ENCODE peak calls at places on chromosomes 16 and 17, in nine cellular contexts. One of them, this sample, is unnamed.
A peak's percentile ranks its signal among the peaks of the same experiment; 100 is the strongest.

GRCh38 chr17:61200349-61200735 is 199.3 kb upstream of the TBX2 start:
- DNase-seq in CD8-positive, alpha-beta T cell: no peak
- DNase-seq in IMR-90: peak; percentile 62
- DNase-seq in transverse colon: no peak
- DNase-seq in Caco-2: no peak
- DNase-seq in Panc1: no peak
- DNase-seq in GM23248: no peak
- DNase-seq in Peyer's patch: no peak
- DNase-seq in fibroblast of lung: peak; percentile 76
- DNase-seq in this sample: no peak

GRCh38 chr17:63843387-63844292 is 1.2 kb upstream of the SMARCD2 start:
- DNase-seq in CD8-positive, alpha-beta T cell: no peak
- DNase-seq in IMR-90: peak; percentile 70
- DNase-seq in transverse colon: peak; percentile 45
- DNase-seq in Caco-2: no peak
- DNase-seq in Panc1: no peak
- DNase-seq in GM23248: peak; percentile 85
- DNase-seq in Peyer's patch: peak; percentile 72
- DNase-seq in fibroblast of lung: peak; percentile 68
- DNase-seq in this sample: peak; percentile 45

GRCh38 chr16:66169817-66170216 is 196.7 kb upstream of the CDH5 start:
- DNase-seq in CD8-positive, alpha-beta T cell: no peak
- DNase-seq in IMR-90: no peak
- DNase-seq in transverse colon: no peak
- DNase-seq in Caco-2: no peak
- DNase-seq in Panc1: no peak
- DNase-seq in GM23248: no peak
- DNase-seq in Peyer's patch: no peak
- DNase-seq in fibroblast of lung: no peak
- DNase-seq in this sample: no peak

GRCh38 chr16:70688266-70688742 is 2.5 kb upstream of the MTSS2 start:
- DNase-seq in CD8-positive, alpha-beta T cell: no peak
- DNase-seq in IMR-90: peak; percentile 59
- DNase-seq in transverse colon: peak; percentile 57
- DNase-seq in Caco-2: no peak
- DNase-seq in Panc1: no peak
- DNase-seq in GM23248: peak; percentile 60
- DNase-seq in Peyer's patch: no peak
- DNase-seq in fibroblast of lung: peak; percentile 39
- DNase-seq in this sample: peak; percentile 37

GRCh38 chr17:79950711-79951110 is 85.0 kb downstream of the TBC1D16 start:
- DNase-seq in CD8-positive, alpha-beta T cell: no peak
- DNase-seq in IMR-90: no peak
- DNase-seq in transverse colon: no peak
- DNase-seq in Caco-2: peak; percentile 59
- DNase-seq in Panc1: no peak
- DNase-seq in GM23248: no peak
- DNase-seq in Peyer's patch: peak; percentile 37
- DNase-seq in fibroblast of lung: peak; percentile 15
- DNase-seq in this sample: no peak

GRCh38 chr17:44118427-44119050 is 4.9 kb downstream of the HDAC5 start:
- DNase-seq in CD8-positive, alpha-beta T cell: no peak
- DNase-seq in IMR-90: no peak
- DNase-seq in transverse colon: no peak
- DNase-seq in Caco-2: no peak
- DNase-seq in Panc1: no peak
- DNase-seq in GM23248: no peak
- DNase-seq in Peyer's patch: no peak
- DNase-seq in fibroblast of lung: no peak
- DNase-seq in this sample: no peak

GRCh38 chr17:77530591-77530990 is 389.8 kb downstream of the SEC14L1 start:
- DNase-seq in CD8-positive, alpha-beta T cell: no peak
- DNase-seq in IMR-90: no peak
- DNase-seq in transverse colon: no peak
- DNase-seq in Caco-2: no peak
- DNase-seq in Panc1: no peak
- DNase-seq in GM23248: no peak
- DNase-seq in Peyer's patch: no peak
- DNase-seq in fibroblast of lung: no peak
- DNase-seq in this sample: no peak

GRCh38 chr17:81159611-81160265 is 5.6 kb upstream of the PVALEF start:
- DNase-seq in CD8-positive, alpha-beta T cell: no peak
- DNase-seq in IMR-90: no peak
- DNase-seq in transverse colon: no peak
- DNase-seq in Caco-2: no peak
- DNase-seq in Panc1: no peak
- DNase-seq in GM23248: no peak
- DNase-seq in Peyer's patch: no peak
- DNase-seq in fibroblast of lung: no peak
- DNase-seq in this sample: no peak

GRCh38 chr16:24667244-24667764 is 62.1 kb upstream of the TNRC6A start:
- DNase-seq in CD8-positive, alpha-beta T cell: no peak
- DNase-seq in IMR-90: no peak
- DNase-seq in transverse colon: no peak
- DNase-seq in Caco-2: no peak
- DNase-seq in Panc1: no peak
- DNase-seq in GM23248: no peak
- DNase-seq in Peyer's patch: no peak
- DNase-seq in fibroblast of lung: no peak
- DNase-seq in this sample: no peak

GRCh38 chr16:10564591-10564990 is 15.8 kb downstream of the EMP2 start:
- DNase-seq in CD8-positive, alpha-beta T cell: no peak
- DNase-seq in IMR-90: no peak
- DNase-seq in transverse colon: no peak
- DNase-seq in Caco-2: no peak
- DNase-seq in Panc1: no peak
- DNase-seq in GM23248: no peak
- DNase-seq in Peyer's patch: no peak
- DNase-seq in fibroblast of lung: no peak
- DNase-seq in this sample: no peak

GRCh38 chr16:46961373-46962353 is 11.8 kb downstream of the DNAJA2 start:
- DNase-seq in CD8-positive, alpha-beta T cell: no peak
- DNase-seq in IMR-90: peak; percentile 43
- DNase-seq in transverse colon: no peak
- DNase-seq in Caco-2: no peak
- DNase-seq in Panc1: no peak
- DNase-seq in GM23248: peak; percentile 73
- DNase-seq in Peyer's patch: no peak
- DNase-seq in fibroblast of lung: peak; percentile 32
- DNase-seq in this sample: peak; percentile 19

GRCh38 chr17:67836205-67836987 is 11.1 kb downstream of the BPTF start:
- DNase-seq in CD8-positive, alpha-beta T cell: no peak
- DNase-seq in IMR-90: peak; percentile 77
- DNase-seq in transverse colon: no peak
- DNase-seq in Caco-2: no peak
- DNase-seq in Panc1: no peak
- DNase-seq in GM23248: peak; percentile 67
- DNase-seq in Peyer's patch: no peak
- DNase-seq in fibroblast of lung: peak; percentile 72
- DNase-seq in this sample: peak; percentile 53

GRCh38 chr16:14497245-14498082 is 132.6 kb downstream of the PARN start:
- DNase-seq in CD8-positive, alpha-beta T cell: no peak
- DNase-seq in IMR-90: peak; percentile 29
- DNase-seq in transverse colon: no peak
- DNase-seq in Caco-2: no peak
- DNase-seq in Panc1: no peak
- DNase-seq in GM23248: no peak
- DNase-seq in Peyer's patch: no peak
- DNase-seq in fibroblast of lung: no peak
- DNase-seq in this sample: no peak

GRCh38 chr17:7370853-7371252 is 10.0 kb upstream of the TNK1 start:
- DNase-seq in CD8-positive, alpha-beta T cell: no peak
- DNase-seq in IMR-90: no peak
- DNase-seq in transverse colon: no peak
- DNase-seq in Caco-2: no peak
- DNase-seq in Panc1: no peak
- DNase-seq in GM23248: no peak
- DNase-seq in Peyer's patch: no peak
- DNase-seq in fibroblast of lung: no peak
- DNase-seq in this sample: no peak

GRCh38 chr17:27608330-27609230 is 22.4 kb upstream of the LGALS9 start:
- DNase-seq in CD8-positive, alpha-beta T cell: no peak
- DNase-seq in IMR-90: no peak
- DNase-seq in transverse colon: no peak
- DNase-seq in Caco-2: no peak
- DNase-seq in Panc1: no peak
- DNase-seq in GM23248: peak; percentile 16
- DNase-seq in Peyer's patch: no peak
- DNase-seq in fibroblast of lung: no peak
- DNase-seq in this sample: no peak

GRCh38 chr17:34671191-34671590 is 91.8 kb downstream of the TMEM132E start:
- DNase-seq in CD8-positive, alpha-beta T cell: no peak
- DNase-seq in IMR-90: no peak
- DNase-seq in transverse colon: no peak
- DNase-seq in Caco-2: no peak
- DNase-seq in Panc1: no peak
- DNase-seq in GM23248: no peak
- DNase-seq in Peyer's patch: no peak
- DNase-seq in fibroblast of lung: no peak
- DNase-seq in this sample: no peak

GRCh38 chr17:42784361-42784760 is 4.0 kb downstream of the WNK4 start:
- DNase-seq in CD8-positive, alpha-beta T cell: no peak
- DNase-seq in IMR-90: no peak
- DNase-seq in transverse colon: no peak
- DNase-seq in Caco-2: no peak
- DNase-seq in Panc1: no peak
- DNase-seq in GM23248: no peak
- DNase-seq in Peyer's patch: no peak
- DNase-seq in fibroblast of lung: no peak
- DNase-seq in this sample: no peak

DNA sequence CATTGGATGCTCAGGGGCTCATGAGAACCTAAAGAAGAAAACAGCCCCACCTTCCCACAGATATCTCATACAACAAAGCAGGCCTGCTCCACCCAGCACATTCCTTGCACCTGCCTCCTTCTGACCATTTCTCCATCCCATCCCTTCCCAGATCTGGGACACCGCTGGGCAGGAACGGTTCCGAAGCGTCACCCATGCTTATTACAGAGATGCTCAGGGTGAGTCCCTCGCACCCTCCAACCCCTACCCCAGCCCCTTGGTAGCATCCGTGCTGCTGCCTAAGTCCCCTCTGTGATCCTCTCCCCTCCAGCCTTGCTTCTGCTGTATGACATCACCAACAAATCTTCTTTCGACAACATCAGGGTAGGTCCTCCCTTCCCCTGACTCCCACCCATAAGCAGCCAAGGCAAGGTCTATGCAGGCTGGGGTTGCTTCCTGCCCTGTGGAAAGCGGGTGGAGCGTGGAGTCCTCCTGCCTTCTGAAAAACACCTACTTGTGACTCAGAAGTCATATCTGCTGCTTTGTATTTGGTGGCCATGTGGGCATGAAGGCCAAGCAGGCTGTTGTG is 5.4 kb upstream of the NHERF1 start:
- DNase-seq in CD8-positive, alpha-beta T cell: no peak
- DNase-seq in IMR-90: no peak
- DNase-seq in transverse colon: no peak
- DNase-seq in Caco-2: no peak
- DNase-seq in Panc1: no peak
- DNase-seq in GM23248: no peak
- DNase-seq in Peyer's patch: peak; percentile 44
- DNase-seq in fibroblast of lung: no peak
- DNase-seq in this sample: no peak
- H3K4me1 ChIP-seq in CD8-positive, alpha-beta T cell: peaks cover 85% of the 10 kb centered on the region
- H3K4me1 ChIP-seq in IMR-90: peaks cover 5% of the 10 kb centered on the region
- H3K4me1 ChIP-seq in transverse colon: peaks cover 28% of the 10 kb centered on the region
- H3K4me1 ChIP-seq in Caco-2: peaks cover 44% of the 10 kb centered on the region
- H3K4me1 ChIP-seq in Panc1: peaks cover 20% of the 10 kb centered on the region
- H3K4me1 ChIP-seq in GM23248: no peaks in the 10 kb centered on the region
- H3K4me1 ChIP-seq in Peyer's patch: no peaks in the 10 kb centered on the region
- H3K4me1 ChIP-seq in fibroblast of lung: peaks cover 8% of the 10 kb centered on the region
- H3K4me1 ChIP-seq in this sample: no peaks in the 10 kb centered on the region

DNA sequence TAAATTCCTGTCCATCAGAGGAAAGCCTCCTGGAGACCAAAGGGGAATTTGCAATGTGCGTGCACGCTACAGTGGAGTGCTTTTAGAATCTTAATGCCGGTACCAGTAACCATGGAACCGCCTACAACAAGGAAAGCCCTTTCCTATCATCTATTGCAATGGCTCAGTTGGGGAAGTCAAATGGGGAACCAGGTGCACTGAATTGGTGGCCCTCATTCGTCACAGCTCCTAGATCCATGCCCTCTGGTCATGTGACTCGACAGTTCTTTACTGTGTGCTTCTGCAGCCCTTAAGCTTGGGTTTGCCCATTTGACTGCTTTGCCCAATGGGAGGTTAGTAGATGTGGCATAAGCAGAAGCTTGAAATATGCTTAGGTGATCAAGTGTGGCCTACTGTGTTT is 110.0 kb downstream of the XYLT1 start:
- DNase-seq in CD8-positive, alpha-beta T cell: no peak
- DNase-seq in IMR-90: no peak
- DNase-seq in transverse colon: no peak
- DNase-seq in Caco-2: no peak
- DNase-seq in Panc1: no peak
- DNase-seq in GM23248: no peak
- DNase-seq in Peyer's patch: peak; percentile 50
- DNase-seq in fibroblast of lung: no peak
- DNase-seq in this sample: no peak
- H3K4me1 ChIP-seq in CD8-positive, alpha-beta T cell: peaks cover 75% of the 10 kb centered on the region
- H3K4me1 ChIP-seq in IMR-90: peaks cover 9% of the 10 kb centered on the region
- H3K4me1 ChIP-seq in transverse colon: peaks cover 10% of the 10 kb centered on the region
- H3K4me1 ChIP-seq in Caco-2: no peaks in the 10 kb centered on the region
- H3K4me1 ChIP-seq in Panc1: no peaks in the 10 kb centered on the region
- H3K4me1 ChIP-seq in GM23248: peaks cover 63% of the 10 kb centered on the region
- H3K4me1 ChIP-seq in Peyer's patch: no peaks in the 10 kb centered on the region
- H3K4me1 ChIP-seq in fibroblast of lung: peaks cover 8% of the 10 kb centered on the region
- H3K4me1 ChIP-seq in this sample: peaks cover 60% of the 10 kb centered on the region

GRCh38 chr16:68833251-68833650 is 10.1 kb upstream of the TANGO6 start:
- DNase-seq in CD8-positive, alpha-beta T cell: no peak
- DNase-seq in IMR-90: no peak
- DNase-seq in transverse colon: no peak
- DNase-seq in Caco-2: no peak
- DNase-seq in Panc1: no peak
- DNase-seq in GM23248: no peak
- DNase-seq in Peyer's patch: no peak
- DNase-seq in fibroblast of lung: no peak
- DNase-seq in this sample: no peak
- H3K4me1 ChIP-seq in CD8-positive, alpha-beta T cell: no peaks in the 10 kb centered on the region
- H3K4me1 ChIP-seq in IMR-90: no peaks in the 10 kb centered on the region
- H3K4me1 ChIP-seq in transverse colon: no peaks in the 10 kb centered on the region
- H3K4me1 ChIP-seq in Caco-2: no peaks in the 10 kb centered on the region
- H3K4me1 ChIP-seq in Panc1: no peaks in the 10 kb centered on the region
- H3K4me1 ChIP-seq in GM23248: no peaks in the 10 kb centered on the region
- H3K4me1 ChIP-seq in Peyer's patch: no peaks in the 10 kb centered on the region
- H3K4me1 ChIP-seq in fibroblast of lung: no peaks in the 10 kb centered on the region
- H3K4me1 ChIP-seq in this sample: peaks cover 3% of the 10 kb centered on the region

DNA sequence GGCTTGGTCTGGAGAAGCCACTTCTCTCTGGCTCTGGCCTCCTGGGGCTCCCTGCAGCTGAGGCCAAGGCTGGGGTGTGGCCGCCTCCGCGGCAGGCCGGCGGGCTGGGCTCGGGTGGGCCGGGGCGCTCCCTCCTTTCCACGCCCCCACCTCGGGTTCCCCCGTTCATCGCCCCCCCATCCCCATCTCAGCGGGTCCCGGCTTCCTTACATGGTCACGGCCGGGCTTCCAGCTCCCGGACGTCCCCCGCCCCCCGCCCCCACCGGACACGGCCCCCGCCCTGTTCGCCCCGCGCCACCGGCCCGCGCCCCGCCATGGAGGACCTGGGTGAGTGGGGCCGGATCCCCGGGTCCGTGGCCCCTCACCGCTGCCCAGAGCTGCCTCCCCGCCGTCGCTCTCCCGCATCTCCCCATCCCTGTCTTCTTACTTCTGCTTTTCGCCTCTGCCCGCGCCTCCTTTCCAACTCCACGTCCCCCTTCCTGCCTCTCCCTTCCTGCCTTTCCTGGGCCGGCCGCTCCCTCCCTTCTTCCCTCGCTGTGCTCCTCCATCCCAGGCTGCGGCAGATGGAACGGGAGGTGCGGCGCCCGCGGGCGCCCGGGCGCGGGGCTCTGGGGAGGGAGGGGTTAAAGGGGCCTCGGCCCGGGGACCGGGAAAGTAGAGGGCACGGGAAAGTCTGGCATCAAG is at the start of gene TGFB1I1:
- DNase-seq in CD8-positive, alpha-beta T cell: no peak
- DNase-seq in IMR-90: peak; percentile 80
- DNase-seq in transverse colon: peak; percentile 68
- DNase-seq in Caco-2: no peak
- DNase-seq in Panc1: no peak
- DNase-seq in GM23248: peak; percentile 85
- DNase-seq in Peyer's patch: peak; percentile 62
- DNase-seq in fibroblast of lung: peak; percentile 87
- DNase-seq in this sample: peak; percentile 90
- H3K4me1 ChIP-seq in CD8-positive, alpha-beta T cell: peaks cover 25% of the 10 kb centered on the region
- H3K4me1 ChIP-seq in IMR-90: peaks cover 13% of the 10 kb centered on the region
- H3K4me1 ChIP-seq in transverse colon: peaks cover 25% of the 10 kb centered on the region
- H3K4me1 ChIP-seq in Caco-2: no peaks in the 10 kb centered on the region
- H3K4me1 ChIP-seq in Panc1: peaks cover 4% of the 10 kb centered on the region
- H3K4me1 ChIP-seq in GM23248: peaks cover 6% of the 10 kb centered on the region
- H3K4me1 ChIP-seq in Peyer's patch: no peaks in the 10 kb centered on the region
- H3K4me1 ChIP-seq in fibroblast of lung: peaks cover 16% of the 10 kb centered on the region
- H3K4me1 ChIP-seq in this sample: peaks cover 27% of the 10 kb centered on the region